ENCODE peak calls at places on chromosomes 16 and 17, in six cellular contexts. J is stomach; A is heart right ventricle; P is IMR-90; T is tibial artery; S is effector memory CD4-positive, alpha-beta T cell. V is an unnamed sample.
A peak's percentile ranks its signal among the peaks of the same experiment; 100 is the strongest.

GRCh38 chr17:50139950-50140885 is 10.3 kb upstream of the SAMD14 start:
- DNase-seq in T (peak; percentile 89), A (peak; percentile 82), J (peak; percentile 81), P (peak; percentile 73), S (peak; percentile 73), V (peak; percentile 54)

GRCh38 chr16:57892447-57893096 is 78.4 kb downstream of the CNGB1 start:
- DNase-seq in P (no peak), J (peak; percentile 34), A (no peak), T (no peak), S (no peak), V (no peak)

GRCh38 chr17:79991924-79992656 is 43.6 kb downstream of the TBC1D16 start:
- DNase-seq in P (peak; percentile 38), J (peak; percentile 50), A (peak; percentile 45), S (no peak), T (no peak), V (no peak)

GRCh38 chr16:84327926-84328505 is 33.3 kb downstream of the WFDC1 start:
- DNase-seq in A (no peak), T (no peak), J (no peak), S (no peak), P (no peak), V (no peak)

GRCh38 chr17:37124074-37124824 is 175.5 kb downstream of the AATF start:
- DNase-seq in S (no peak), J (no peak), P (peak; percentile 67), T (no peak), A (no peak), V (no peak)

GRCh38 chr17:79666111-79666510 is 55.3 kb upstream of the RBFOX3 start:
- DNase-seq in J (no peak), P (no peak), T (peak; percentile 21), A (no peak), S (no peak), V (no peak)

GRCh38 chr17:39196191-39196819 is 1.2 kb downstream of the CACNB1 start:
- DNase-seq in P (no peak), A (no peak), S (no peak), J (no peak), T (no peak), V (no peak)

GRCh38 chr16:79089735-79090284 is 510.7 kb downstream of the MAF start:
- DNase-seq in J (no peak), A (peak; percentile 21), T (no peak), S (peak; percentile 25), P (no peak), V (no peak)

GRCh38 chr16:4606354-4606753 is 8.3 kb downstream of the UBALD1 start:
- DNase-seq in S (no peak), A (no peak), J (peak; percentile 65), T (no peak), P (no peak), V (no peak)
- H3K27ac ChIP-seq in S (no peak overlapping the region), A (no peak overlapping the region), J (no peak overlapping the region), T (no peak overlapping the region), P (no peak overlapping the region), V (no peak overlapping the region)

GRCh38 chr17:3888343-3889171 is 4.3 kb downstream of the CAMKK1 start:
- DNase-seq in A (peak; percentile 86), T (peak; percentile 90), S (no peak), J (peak; percentile 81), P (peak; percentile 94), V (peak; percentile 90)
- H3K4me1 ChIP-seq in A (peaks cover 77% of the 10 kb centered on the region), T (peaks cover 58% of the 10 kb centered on the region), S (peaks cover 36% of the 10 kb centered on the region), J (peaks cover 62% of the 10 kb centered on the region), P (peaks cover 49% of the 10 kb centered on the region), V (peaks cover 17% of the 10 kb centered on the region)

DNA sequence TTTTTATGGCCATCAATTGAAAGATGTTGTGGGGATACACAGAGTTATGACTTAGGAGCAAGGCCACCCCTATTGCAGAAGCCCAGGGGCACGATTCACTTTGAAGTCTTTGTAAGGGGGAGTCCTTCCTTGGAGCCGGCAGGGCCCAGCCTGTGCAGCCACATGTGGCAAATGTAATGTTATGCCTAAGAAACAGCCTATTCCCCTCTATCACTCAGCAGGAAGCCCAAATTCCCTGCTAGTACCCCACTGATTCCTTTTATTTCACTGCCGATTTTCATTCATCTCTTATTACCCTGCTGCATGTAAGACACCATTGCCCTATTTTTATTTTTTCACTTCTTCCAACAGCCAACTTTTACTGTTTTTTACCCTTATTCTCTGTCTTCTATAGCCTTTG is 233.2 kb downstream of the PMP22 start:
- DNase-seq in P (no peak), S (no peak), A (no peak), T (no peak), J (no peak), V (no peak)
- H3K27ac ChIP-seq in P (no peak overlapping the region), S (no peak overlapping the region), A (no peak overlapping the region), T (no peak overlapping the region), J (no peak overlapping the region), V (no peak overlapping the region)

GRCh38 chr16:25010542-25010941 is 4.6 kb downstream of the ARHGAP17 start:
- DNase-seq in S (no peak), J (no peak), P (no peak), A (no peak), T (no peak), V (no peak)
- H3K4me1 ChIP-seq in S (peaks cover 24% of the 10 kb centered on the region), J (peaks cover 86% of the 10 kb centered on the region), P (peaks cover 36% of the 10 kb centered on the region), A (peaks cover 88% of the 10 kb centered on the region), T (peaks cover 72% of the 10 kb centered on the region), V (no peaks in the 10 kb centered on the region)